ENCODE peak calls at places on chromosomes 3 and 15, in six cellular contexts. V is COR-L47, F is Calu3, Y is AG08396, I is GM20000, W is cortex of kidney. R is an unnamed sample.

GRCh38 chr3:187593347-187593850 is 76.8 kb downstream of the SST start:
- DNase-seq in V (no peak), F (no peak), Y (no peak), I (no peak), W (no peak), R (no peak)

GRCh38 chr3:122019493-122019892 is 2.6 kb downstream of the ILDR1 start:
- DNase-seq in V (no peak), F (no peak), Y (no peak), I (peak; percentile 62), W (no peak), R (no peak)

GRCh38 chr3:72579581-72580245 is 268.5 kb downstream of the SHQ1 start:
- DNase-seq in V (no peak), F (no peak), Y (no peak), I (no peak), W (no peak), R (no peak)

GRCh38 chr3:99783009-99783573 is 34.6 kb upstream of the CMSS1 start:
- DNase-seq in V (no peak), F (no peak), Y (peak; percentile 76), I (no peak), W (no peak), R (no peak)

GRCh38 chr3:156816794-156817741 is 9.1 kb upstream of the LEKR1 start:
- DNase-seq in V (peak; percentile 88), F (peak; percentile 99), Y (peak; percentile 88), I (peak; percentile 89), W (no peak), R (peak; percentile 93)

GRCh38 chr3:107272471-107272870 is 104.8 kb upstream of the CCDC54 start:
- DNase-seq in V (no peak), F (no peak), Y (no peak), I (no peak), W (no peak), R (no peak)

GRCh38 chr3:41274944-41275668 is 75.8 kb downstream of the CTNNB1 start:
- DNase-seq in V (no peak), F (peak; percentile 20), Y (peak; percentile 63), I (no peak), W (no peak), R (peak; percentile 71)

GRCh38 chr15:63015618-63016017 is 26.9 kb upstream of the TPM1 start:
- DNase-seq in V (no peak), F (peak; percentile 34), Y (peak; percentile 73), I (no peak), W (no peak), R (peak; percentile 72)

GRCh38 chr3:130658666-130659065 is 88.0 kb downstream of the PIK3R4 start:
- DNase-seq in V (no peak), F (no peak), Y (no peak), I (no peak), W (no peak), R (no peak)

GRCh38 chr3:120203016-120203415 is 82.0 kb downstream of the GPR156 start:
- DNase-seq in V (peak; percentile 9), F (no peak), Y (peak; percentile 48), I (no peak), W (no peak), R (peak; percentile 6)

GRCh38 chr3:181134873-181135272 is 145.3 kb upstream of the DNAJC19 start:
- DNase-seq in V (no peak), F (no peak), Y (no peak), I (no peak), W (no peak), R (no peak)